ENCODE peak calls at places on chromosomes 7 and 10, in five cellular contexts. Q is GM23338, H is heart right ventricle, X is left kidney, A is H7. V is an unnamed sample.

GRCh38 chr10:124231188-124232135 is 138.1 kb upstream of the CHST15 start:
- DNase-seq in X (no peak), H (no peak), A (no peak), Q (no peak), V (no peak)

GRCh38 chr7:129006636-129007414 is 48.1 kb downstream of the TNPO3 start:
- DNase-seq in A (no peak), X (no peak), H (no peak), Q (no peak), V (no peak)

GRCh38 chr7:19405546-19405945 is 260.3 kb upstream of the FERD3L start:
- DNase-seq in Q (no peak), X (no peak), A (no peak), H (no peak), V (no peak)

GRCh38 chr10:46006219-46006618 is 24.2 kb downstream of the NCOA4 start:
- DNase-seq in Q (no peak), A (no peak), X (no peak), H (no peak), V (no peak)

GRCh38 chr7:143131777-143132176 is at the start of gene PIP:
- DNase-seq in H (no peak), Q (peak; percentile 5), X (no peak), A (no peak), V (no peak)

GRCh38 chr10:29285624-29286051 is 3.2 kb upstream of the LYZL1 start:
- DNase-seq in H (no peak), X (no peak), Q (no peak), A (no peak), V (no peak)

GRCh38 chr7:1537631-1538412 is 7.3 kb downstream of the MAFK start:
- DNase-seq in Q (peak; percentile 78), X (peak; percentile 98), H (peak; percentile 94), A (peak; percentile 92), V (no peak)

GRCh38 chr10:96614515-96614914 is 27.7 kb upstream of the TM9SF3 start:
- DNase-seq in A (no peak), X (no peak), H (no peak), Q (no peak), V (no peak)

V was measured in H9.